ENCODE peak calls at places on chromosomes 12 and 14, in seven cellular contexts. X is uterus, M is sigmoid colon, Q is neural progenitor cell, J is HCT116, N is SK-N-SH, F is left ventricle myocardium inferior. T is an unnamed sample.

GRCh38 chr14:61368061-61368710 is 46.8 kb downstream of the PRKCH start:
- DNase-seq in X (no peak), M (no peak), Q (peak; percentile 22), J (no peak), N (peak; percentile 44), F (no peak), T (no peak)

GRCh38 chr12:107318804-107319535 is 225.6 kb upstream of the CRY1 start:
- DNase-seq in X (no peak), M (no peak), Q (peak; percentile 78), J (no peak), N (peak; percentile 65), F (no peak), T (peak; percentile 55)

GRCh38 chr12:101889216-101889752 is 11.9 kb downstream of the DRAM1 start:
- DNase-seq in X (no peak), M (no peak), Q (no peak), J (no peak), N (no peak), F (no peak), T (no peak)

GRCh38 chr12:113271466-113271852 is 50.2 kb downstream of the TPCN1 start:
- DNase-seq in X (no peak), M (no peak), Q (no peak), J (no peak), N (no peak), F (no peak), T (no peak)

GRCh38 chr12:80056845-80057244 is 42.5 kb upstream of the OTOGL start:
- DNase-seq in X (peak; percentile 17), M (no peak), Q (no peak), J (no peak), N (no peak), F (no peak), T (no peak)

GRCh38 chr12:132461526-132461925 is 28.4 kb upstream of the FBRSL1 start:
- DNase-seq in X (no peak), M (no peak), Q (no peak), J (no peak), N (no peak), F (no peak), T (no peak)

GRCh38 chr12:108214486-108214885 is 85.4 kb downstream of the WSCD2 start:
- DNase-seq in X (no peak), M (no peak), Q (peak; percentile 86), J (no peak), N (no peak), F (peak; percentile 24), T (no peak)

GRCh38 chr14:91365552-91365951 is 52.1 kb downstream of the CCDC88C start:
- DNase-seq in X (no peak), M (no peak), Q (no peak), J (no peak), N (no peak), F (no peak), T (no peak)

GRCh38 chr12:43884683-43885410 is 49.0 kb downstream of the TMEM117 start:
- DNase-seq in X (no peak), M (no peak), Q (peak; percentile 3), J (no peak), N (no peak), F (no peak), T (no peak)

GRCh38 chr12:107126688-107127481 is 33.5 kb upstream of the CRY1 start:
- DNase-seq in X (no peak), M (no peak), Q (no peak), J (peak; percentile 4), N (peak; percentile 56), F (no peak), T (no peak)

GRCh38 chr12:98601924-98602323 is 8.4 kb downstream of the SLC25A3 start:
- DNase-seq in X (no peak), M (no peak), Q (no peak), J (no peak), N (no peak), F (no peak), T (no peak)

GRCh38 chr14:99862111-99862510 is 68.9 kb downstream of the EML1 start:
- DNase-seq in X (no peak), M (no peak), Q (no peak), J (no peak), N (no peak), F (no peak), T (no peak)

GRCh38 chr12:45217846-45218245 is 2.0 kb downstream of the ANO6 start:
- DNase-seq in X (no peak), M (no peak), Q (no peak), J (no peak), N (no peak), F (no peak), T (no peak)

GRCh38 chr12:45216983-45217485 is 1.1 kb downstream of the ANO6 start:
- DNase-seq in X (no peak), M (no peak), Q (no peak), J (no peak), N (peak; percentile 65), F (no peak), T (no peak)

GRCh38 chr12:45214739-45215418 is 1.0 kb upstream of the ANO6 start:
- DNase-seq in X (peak; percentile 18), M (no peak), Q (no peak), J (no peak), N (no peak), F (no peak), T (no peak)

GRCh38 chr12:45215419-45216296 is at the start of gene ANO6:
- DNase-seq in X (peak; percentile 84), M (peak; percentile 96), Q (peak; percentile 92), J (peak; percentile 78), N (peak; percentile 87), F (peak; percentile 89), T (peak; percentile 88)

DNA sequence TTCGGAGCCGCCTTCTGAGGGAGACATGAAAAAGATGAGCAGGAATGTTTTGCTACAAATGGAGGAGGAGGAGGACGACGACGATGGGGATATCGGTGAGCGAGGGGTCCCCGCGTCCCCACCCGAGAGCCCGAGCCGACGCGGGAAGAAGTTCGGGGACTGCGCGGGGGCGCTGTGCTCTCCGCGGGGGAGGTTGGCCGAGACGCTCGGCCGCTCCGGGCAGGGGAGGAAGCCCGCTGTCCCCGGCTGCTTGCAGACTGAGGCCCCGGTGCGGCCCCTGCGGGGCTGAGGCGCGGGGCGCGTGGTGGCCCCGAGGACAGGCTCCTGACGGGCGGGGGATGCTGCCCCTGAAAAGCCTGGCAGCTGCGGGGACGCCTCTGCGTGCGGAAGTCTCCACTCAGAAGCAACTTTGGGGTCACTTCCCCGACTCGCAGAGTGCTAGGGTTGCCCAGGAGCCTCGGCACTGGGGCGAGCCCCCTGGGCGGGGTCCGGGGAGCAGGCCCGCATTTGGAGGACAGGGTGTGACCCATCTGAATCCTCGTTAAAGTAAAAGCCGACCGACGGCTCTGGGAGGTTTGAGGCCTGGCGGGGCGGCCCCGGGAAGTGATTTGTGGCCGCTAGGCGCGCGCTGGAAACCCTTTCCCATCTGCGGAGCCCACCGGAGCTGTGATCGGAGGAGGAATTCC is 545 bp downstream of the ANO6 start:
- DNase-seq in X (peak; percentile 52), M (peak; percentile 76), Q (peak; percentile 81), J (no peak), N (peak; percentile 75), F (peak; percentile 51), T (peak; percentile 71)
- H3K27ac ChIP-seq in X (peak overlapping the region; percentile 97), M (peak overlapping the region; percentile 94), Q (peak overlapping the region; percentile 75), J (peak overlapping the region; percentile 98), N (peak overlapping the region; percentile 98), F (peak overlapping the region; percentile 94), T (peak overlapping the region; percentile 78)

DNA sequence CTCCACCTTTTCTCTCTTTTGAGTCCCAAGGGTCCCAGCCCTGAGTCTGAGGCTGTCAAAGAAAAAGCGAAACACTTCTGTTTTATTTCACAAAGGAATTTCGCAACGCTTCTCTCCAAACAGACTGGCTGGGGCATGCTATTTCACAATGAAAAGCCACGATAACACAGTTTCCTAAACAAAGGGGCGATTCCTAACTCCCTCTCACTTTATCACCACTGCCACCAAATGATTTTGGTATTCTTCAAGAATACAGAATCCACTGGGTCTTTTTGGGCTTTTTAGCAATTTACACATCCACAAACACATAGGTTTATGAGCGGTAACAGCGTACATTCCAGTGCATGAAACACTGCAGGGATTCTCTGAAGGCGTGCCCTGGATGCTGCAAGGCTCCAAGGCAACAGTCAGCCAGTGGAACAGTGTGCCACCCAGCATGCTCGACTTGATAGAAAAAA is 161.2 kb downstream of the DAD1 start:
- DNase-seq in X (peak; percentile 52), M (peak; percentile 77), Q (peak; percentile 17), J (no peak), N (no peak), F (peak; percentile 26), T (peak; percentile 42)
- H3K27ac ChIP-seq in X (peak overlapping the region; percentile 79), M (peak overlapping the region; percentile 71), Q (no peak overlapping the region), J (no peak overlapping the region), N (no peak overlapping the region), F (peak overlapping the region; percentile 46), T (peak overlapping the region; percentile 4)

GRCh38 chr12:122951406-122951805 is 14.9 kb downstream of the ABCB9 start:
- DNase-seq in X (no peak), M (no peak), Q (no peak), J (peak; percentile 37), N (no peak), F (no peak), T (peak; percentile 64)
- H3K27ac ChIP-seq in X (no peak overlapping the region), M (no peak overlapping the region), Q (no peak overlapping the region), J (peak overlapping the region; percentile 4), N (no peak overlapping the region), F (no peak overlapping the region), T (peak overlapping the region; percentile 35)

GRCh38 chr14:30921788-30922187 is 47.4 kb downstream of the COCH start:
- DNase-seq in X (no peak), M (no peak), Q (no peak), J (no peak), N (no peak), F (no peak), T (no peak)
- H3K27ac ChIP-seq in X (no peak overlapping the region), M (no peak overlapping the region), Q (no peak overlapping the region), J (no peak overlapping the region), N (no peak overlapping the region), F (no peak overlapping the region), T (no peak overlapping the region)